ENCODE peak calls at places on chromosomes 3 and 15, in nine cellular contexts. L is fibroblast of the aortic adventitia, N is Peyer's patch, G is hepatocyte, E is AG09309, P is HFF-Myc, W is endothelial cell of umbilical vein, X is SK-N-SH, T is psoas muscle. B is an unnamed sample.

GRCh38 chr15:51460796-51461195 is 119.3 kb downstream of the GLDN start:
- DNase-seq in X (no peak), G (no peak), N (no peak), P (no peak), T (no peak), L (no peak), E (no peak), W (no peak), B (no peak)

GRCh38 chr15:53197426-53197839 is 407.3 kb upstream of the ONECUT1 start:
- DNase-seq in G (peak), T (peak), L (peak), W (peak), X (peak), E (peak), P (no peak), N (peak), B (peak)

GRCh38 chr15:30872341-30872748 is 31.4 kb upstream of the FAN1 start:
- DNase-seq in G (no peak), L (no peak), T (no peak), P (no peak), E (no peak), W (no peak), N (no peak), X (no peak), B (no peak)

GRCh38 chr15:38878946-38879345 is 314.3 kb upstream of the RASGRP1 start:
- DNase-seq in L (no peak), N (no peak), G (no peak), W (peak), X (no peak), P (no peak), T (no peak), E (no peak), B (no peak)

GRCh38 chr3:100463002-100463401 is 29.4 kb upstream of the TMEM45A start:
- DNase-seq in W (peak), X (peak), T (no peak), P (peak), N (no peak), G (peak), E (peak), L (peak), B (no peak)

GRCh38 chr3:126005951-126006350 is 37.0 kb downstream of the ROPN1B start:
- DNase-seq in G (no peak), X (no peak), W (no peak), T (no peak), P (peak), L (peak), E (no peak), N (no peak), B (no peak)

GRCh38 chr3:45218578-45219390 is 7.3 kb downstream of the TMEM158 start:
- DNase-seq in L (peak), X (no peak), G (no peak), P (peak), W (no peak), N (no peak), E (no peak), T (no peak), B (no peak)

GRCh38 chr3:17508180-17508752 is 234.2 kb downstream of the TBC1D5 start:
- DNase-seq in G (no peak), P (no peak), X (no peak), W (no peak), N (no peak), L (no peak), E (no peak), T (no peak), B (no peak)

GRCh38 chr15:25790003-25790660 is 73.0 kb downstream of the ATP10A start:
- DNase-seq in P (peak), T (peak), E (peak), X (no peak), L (peak), G (peak), N (no peak), W (no peak), B (no peak)

GRCh38 chr3:136336329-136337100 is 86.4 kb downstream of the PCCB start:
- DNase-seq in G (no peak), N (no peak), X (no peak), T (no peak), L (peak), E (no peak), P (peak), W (no peak), B (no peak)

GRCh38 chr15:67832031-67832551 is 6.8 kb downstream of the SKOR1 start:
- DNase-seq in W (no peak), T (no peak), X (peak), G (no peak), L (peak), P (no peak), N (no peak), E (no peak), B (no peak)

DNA sequence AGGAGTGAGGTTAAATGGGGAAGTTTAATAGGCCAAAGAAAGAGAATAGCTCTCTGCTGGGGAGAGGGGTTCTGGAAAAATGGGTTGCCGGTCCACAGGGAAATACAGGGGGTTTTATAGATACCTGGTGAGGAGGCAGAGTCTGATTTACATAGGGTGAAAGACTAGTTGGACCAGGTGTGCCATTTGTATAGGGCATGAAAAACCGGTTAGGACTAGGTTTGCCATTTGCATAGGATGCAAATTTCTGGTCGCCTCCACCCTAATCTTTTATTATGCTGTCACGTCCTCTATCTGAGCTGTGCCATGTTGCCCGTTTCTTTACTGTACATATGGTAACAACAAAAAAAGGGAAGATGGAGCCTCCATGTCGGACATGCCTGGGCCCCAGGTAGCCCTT is 960.1 kb downstream of the FHIT start:
- DNase-seq in L (no peak), W (no peak), X (no peak), P (no peak), N (no peak), E (no peak), G (no peak), T (no peak), B (no peak)
- TF ChIP-seq CTCF in L (no peak), W (no peak), X (no peak), P (no peak), N (no peak), E (no peak), G (no peak), T (no peak), B (no peak)

GRCh38 chr15:85579011-85579701 is 198.8 kb downstream of the AKAP13 start:
- DNase-seq in L (no peak), P (no peak), N (peak), W (peak), G (peak), T (no peak), E (no peak), X (no peak), B (no peak)
- H3K4me3 ChIP-seq in L (no peak), P (no peak), N (peak), W (peak), G (no peak), T (peak), E (no peak), X (no peak), B (no peak)

GRCh38 chr15:65076486-65077290 is at the start of gene KBTBD13:
- DNase-seq in T (no peak), G (no peak), W (no peak), X (no peak), L (no peak), N (no peak), P (no peak), E (no peak), B (no peak)

GRCh38 chr15:65077291-65077980 is 890 bp downstream of the KBTBD13 start:
- DNase-seq in L (no peak), T (no peak), G (no peak), E (no peak), P (no peak), X (no peak), W (no peak), N (no peak), B (no peak)

GRCh38 chr15:65081270-65081669 is 4.7 kb downstream of the KBTBD13 start:
- DNase-seq in N (no peak), X (no peak), E (no peak), P (no peak), T (no peak), G (no peak), W (no peak), L (no peak), B (no peak)

GRCh38 chr15:65079580-65079979 is 3.0 kb downstream of the KBTBD13 start:
- DNase-seq in G (no peak), P (no peak), E (no peak), T (no peak), L (no peak), X (no peak), N (no peak), W (no peak), B (no peak)

GRCh38 chr15:65077981-65078352 is 1.4 kb downstream of the KBTBD13 start:
- DNase-seq in G (peak), W (peak), E (no peak), P (no peak), L (peak), X (peak), N (peak), T (peak), B (peak)
- TF ChIP-seq CTCF in G (peak), W (peak), E (peak), P (peak), L (peak), X (peak), N (peak), T (peak), B (peak)

GRCh38 chr15:85794598-85795319 is at the start of gene KLHL25:
- DNase-seq in N (peak), W (peak), P (peak), T (peak), L (peak), E (peak), G (peak), X (peak), B (peak)

GRCh38 chr15:85792872-85793621 is 1.7 kb downstream of the KLHL25 start:
- DNase-seq in W (no peak), N (no peak), X (no peak), L (no peak), P (no peak), G (no peak), E (no peak), T (no peak), B (no peak)

GRCh38 chr15:85795669-85796305 is 1.1 kb upstream of the KLHL25 start:
- DNase-seq in G (no peak), E (no peak), N (no peak), X (no peak), L (no peak), P (no peak), W (no peak), T (no peak), B (no peak)

GRCh38 chr15:85793641-85794597 is 806 bp downstream of the KLHL25 start:
- DNase-seq in T (peak), N (peak), L (peak), G (peak), X (peak), W (peak), P (no peak), E (no peak), B (peak)

DNA sequence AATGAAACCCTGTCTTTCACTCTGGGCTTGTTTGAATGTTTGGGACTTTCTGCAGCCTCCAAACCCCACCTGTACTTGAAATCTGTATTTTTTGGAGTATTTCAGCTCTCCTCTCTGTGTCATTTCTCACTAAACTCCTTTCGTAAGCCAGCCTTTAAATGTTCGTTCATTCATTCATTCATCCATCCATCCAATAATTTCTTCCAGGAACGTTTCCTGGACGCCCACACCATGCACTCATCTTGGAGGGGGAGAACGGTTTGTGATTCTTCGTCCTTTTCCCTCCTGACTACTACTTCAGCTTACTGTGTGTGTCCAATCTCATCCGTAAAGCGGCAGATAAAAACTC is 569 bp upstream of the KLHL25 start:
- DNase-seq in T (no peak), N (no peak), W (no peak), P (no peak), E (no peak), X (no peak), G (no peak), L (no peak), B (no peak)
- H3K4me3 ChIP-seq in T (peak), N (peak), W (peak), P (peak), E (peak), X (peak), G (peak), L (peak), B (peak)

DNA sequence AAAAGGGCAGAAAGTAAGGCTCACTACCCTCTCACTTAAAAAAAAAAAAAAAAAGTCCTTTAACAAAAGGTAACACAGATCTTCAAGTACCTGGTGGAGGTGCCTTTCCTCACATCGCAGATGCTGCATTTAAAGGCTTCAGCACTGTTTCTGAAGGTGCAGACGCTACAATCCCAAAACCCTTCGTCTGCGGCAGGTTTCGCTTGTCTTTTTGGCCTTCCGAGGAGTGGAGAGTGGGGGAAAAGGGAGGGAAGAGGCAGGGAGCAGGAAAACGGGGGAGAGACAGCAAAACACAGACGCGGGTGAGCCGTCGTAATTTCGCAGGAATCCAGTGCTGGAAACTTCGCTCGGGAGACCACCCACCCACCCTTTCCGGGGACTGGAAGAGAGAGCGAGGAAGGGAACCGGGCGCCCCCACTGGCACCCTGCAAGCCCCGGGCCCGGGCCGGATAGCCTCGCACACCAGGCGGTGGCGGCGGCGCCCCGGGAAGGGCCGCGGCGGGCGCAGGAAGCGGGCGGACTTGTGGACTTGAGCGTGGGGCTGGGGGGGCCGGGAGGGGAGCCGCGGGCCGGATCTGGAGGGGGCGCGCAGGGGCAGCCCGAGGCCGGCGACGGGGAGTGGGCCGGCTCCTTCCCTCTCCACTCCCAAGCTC is 401.7 kb downstream of the SHQ1 start:
- DNase-seq in P (peak), N (no peak), G (no peak), T (no peak), L (peak), W (no peak), X (no peak), E (no peak), B (no peak)
- TF ChIP-seq CTCF in P (no peak), N (peak), G (peak), T (peak), L (no peak), W (peak), X (peak), E (no peak), B (peak)

GRCh38 chr3:40615110-40615915 is 90.6 kb downstream of the ZNF621 start:
- DNase-seq in G (peak), L (no peak), P (no peak), W (no peak), N (no peak), X (peak), T (no peak), E (no peak), B (no peak)

GRCh38 chr3:40617084-40617483 is 92.3 kb downstream of the ZNF621 start:
- DNase-seq in X (no peak), G (no peak), N (no peak), W (no peak), T (no peak), P (no peak), L (no peak), E (no peak), B (no peak)

GRCh38 chr3:40616420-40616819 is 91.7 kb downstream of the ZNF621 start:
- DNase-seq in W (no peak), P (no peak), G (no peak), T (no peak), N (no peak), L (no peak), E (no peak), X (peak), B (no peak)

GRCh38 chr3:40618158-40618557 is 93.4 kb downstream of the ZNF621 start:
- DNase-seq in G (no peak), T (no peak), N (no peak), X (no peak), E (no peak), L (no peak), W (no peak), P (no peak), B (no peak)

GRCh38 chr3:40615916-40616315 is 91.2 kb downstream of the ZNF621 start:
- DNase-seq in N (no peak), L (no peak), P (no peak), W (no peak), G (no peak), E (no peak), X (no peak), T (no peak), B (no peak)
- H3K4me3 ChIP-seq in N (no peak), L (no peak), P (no peak), W (no peak), G (no peak), E (no peak), X (no peak), T (no peak), B (no peak)

DNA sequence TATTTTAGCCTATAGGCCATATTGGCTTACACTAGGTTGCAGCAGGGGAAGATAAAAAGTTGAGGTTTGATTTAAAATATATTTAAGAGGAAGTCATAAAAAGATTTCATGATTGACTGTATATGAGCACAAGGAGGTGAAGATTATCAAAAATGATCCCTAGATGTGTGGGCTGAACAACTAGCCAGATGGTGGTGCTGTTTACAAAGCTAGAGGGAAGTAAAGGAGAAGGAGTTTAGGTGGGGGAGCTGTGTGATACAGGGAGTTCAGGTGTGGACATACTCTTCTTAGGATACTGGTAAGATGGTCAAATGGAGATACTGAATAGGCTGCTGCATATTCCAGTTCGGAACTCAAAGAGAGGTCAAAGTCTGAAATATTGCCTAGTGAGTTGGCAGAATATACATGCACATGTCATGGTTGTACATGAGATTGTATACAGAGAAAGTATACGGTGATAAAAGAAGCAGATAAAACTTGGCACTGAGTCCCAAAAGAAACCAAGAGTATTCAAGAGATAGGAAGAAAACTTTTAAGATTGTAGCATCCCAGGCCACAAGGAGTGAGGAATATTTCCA is 727.8 kb downstream of the NLGN1 start:
- DNase-seq in N (no peak), G (peak), L (peak), P (peak), X (peak), T (no peak), W (peak), E (peak), B (no peak)
- TF ChIP-seq CTCF in N (peak), G (peak), L (peak), P (peak), X (peak), T (peak), W (peak), E (peak), B (peak)

GRCh38 chr3:196192036-196193001 is 18.9 kb downstream of the ZDHHC19 start:
- DNase-seq in N (peak), W (no peak), G (no peak), X (peak), E (no peak), P (no peak), T (peak), L (no peak), B (peak)
- H3K4me3 ChIP-seq in N (no peak), W (no peak), G (no peak), X (no peak), E (no peak), P (no peak), T (no peak), L (no peak), B (no peak)

DNA sequence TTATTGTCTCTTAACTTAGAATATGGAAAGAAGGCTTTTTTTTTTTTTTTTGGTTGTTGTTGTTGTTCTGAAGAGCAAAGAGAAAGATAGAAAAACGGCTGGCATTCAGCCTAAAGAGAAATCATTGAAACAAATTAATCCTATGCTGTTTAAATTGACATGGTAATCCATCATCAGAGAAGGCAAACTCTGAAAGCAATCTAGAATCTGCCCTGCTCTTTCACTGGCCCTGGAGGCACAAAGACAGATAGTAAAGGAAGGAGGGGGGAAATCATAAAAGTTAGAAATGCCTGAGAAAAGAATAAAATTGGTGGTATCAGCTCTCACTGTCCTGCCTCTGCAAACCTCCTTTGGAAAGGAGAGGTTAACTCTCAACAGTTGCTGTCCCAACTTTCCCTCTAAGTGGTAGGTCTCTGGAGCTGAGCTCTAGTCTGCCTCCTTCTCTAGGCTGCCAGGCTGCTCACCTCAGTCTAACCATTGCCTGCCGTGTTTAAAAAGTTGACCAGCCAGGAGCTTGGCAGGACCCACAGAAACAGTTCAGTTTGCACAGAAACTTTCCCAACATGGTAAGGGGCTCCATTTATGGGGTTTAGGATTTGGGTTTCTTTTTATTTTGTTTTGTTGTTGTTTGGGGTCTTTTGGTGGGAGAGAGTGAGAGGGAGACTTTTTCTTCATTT is 13.4 kb upstream of the NR2F2 start:
- DNase-seq in P (no peak), G (no peak), N (no peak), E (no peak), T (no peak), X (no peak), L (no peak), W (peak), B (no peak)
- TF ChIP-seq CTCF in P (no peak), G (no peak), N (no peak), E (no peak), T (no peak), X (no peak), L (no peak), W (no peak), B (no peak)

GRCh38 chr3:21729331-21729730 is 21.7 kb downstream of the ZNF385D start:
- DNase-seq in T (no peak), E (no peak), P (no peak), W (no peak), N (no peak), L (peak), G (no peak), X (no peak), B (no peak)
- H3K4me3 ChIP-seq in T (no peak), E (no peak), P (no peak), W (no peak), N (no peak), L (no peak), G (no peak), X (no peak), B (no peak)

B was measured in GM06990.